ENCODE peak calls at places on chromosomes 1 and 21, in four cellular contexts. Q, J, O and B are unnamed samples.

GRCh38 chr21:42061866-42062542 is 9.1 kb upstream of the UMODL1 start:
- DNase-seq in O (no peak), Q (no peak), J (no peak), B (no peak)

GRCh38 chr1:66271216-66271903 is 262.6 kb upstream of the SGIP1 start:
- DNase-seq in J (peak), Q (peak), O (peak), B (peak)

GRCh38 chr21:44375686-44376320 is 22.4 kb downstream of the TRPM2 start:
- DNase-seq in Q (no peak), O (no peak), J (no peak), B (no peak)

GRCh38 chr1:154819628-154820590 is 50.2 kb downstream of the KCNN3 start:
- DNase-seq in J (peak), O (peak), Q (no peak), B (no peak)

GRCh38 chr1:20578721-20579380 is 10.0 kb upstream of the CDA start:
- DNase-seq in J (peak), O (no peak), Q (no peak), B (peak)

GRCh38 chr1:153827168-153827964 is 52.2 kb downstream of the SLC27A3 start:
- DNase-seq in O (no peak), J (no peak), Q (no peak), B (no peak)

GRCh38 chr1:24929876-24930702 is at the start of gene RUNX3:
- DNase-seq in O (peak), Q (no peak), J (peak), B (peak)

GRCh38 chr1:243658596-243659105 is 191.4 kb downstream of the AKT3 start:
- DNase-seq in O (no peak), Q (no peak), J (no peak), B (no peak)

GRCh38 chr1:33143698-33144097 is 38.1 kb downstream of the TRIM62 start:
- DNase-seq in J (peak), O (no peak), Q (peak), B (peak)

GRCh38 chr21:17386498-17386897 is 126.3 kb upstream of the CXADR start:
- DNase-seq in O (no peak), J (no peak), Q (no peak), B (no peak)

GRCh38 chr1:8040586-8040985 is 14.5 kb upstream of the ERRFI1 start:
- DNase-seq in J (peak), O (peak), Q (peak), B (peak)

GRCh38 chr1:93992954-93993353 is 83.7 kb upstream of the GCLM start:
- DNase-seq in J (no peak), O (no peak), Q (no peak), B (no peak)

GRCh38 chr1:161017756-161018630 is 3.0 kb downstream of the F11R start:
- DNase-seq in J (no peak), Q (no peak), O (no peak), B (no peak)

GRCh38 chr21:30349572-30349971 is 1.2 kb upstream of the KRTAP23-1 start:
- DNase-seq in O (no peak), J (no peak), Q (no peak), B (no peak)

GRCh38 chr21:45448810-45449657 is 44.1 kb downstream of the COL18A1 start:
- DNase-seq in J (no peak), O (no peak), Q (no peak), B (no peak)

GRCh38 chr1:27135920-27136551 is 18.9 kb downstream of the SLC9A1 start:
- DNase-seq in J (peak), O (no peak), Q (peak), B (no peak)

GRCh38 chr1:167121375-167122120 is 27.7 kb downstream of the STYXL2 start:
- DNase-seq in J (peak), O (peak), Q (peak), B (peak)

GRCh38 chr1:23216771-23217420 is 406 bp downstream of the HTR1D start:
- DNase-seq in Q (no peak), J (no peak), O (no peak), B (no peak)

GRCh38 chr1:32696041-32696440 is 6.5 kb downstream of the SYNC start:
- DNase-seq in Q (no peak), O (no peak), J (no peak), B (no peak)

GRCh38 chr1:25615172-25615541 is 1.4 kb upstream of the MAN1C1 start:
- DNase-seq in J (no peak), O (no peak), Q (no peak), B (peak)

GRCh38 chr21:21612446-21612845 is 614.2 kb downstream of the NCAM2 start:
- DNase-seq in O (no peak), Q (peak), J (peak), B (peak)

GRCh38 chr1:40657046-40657445 is 8.4 kb downstream of the RIMS3 start:
- DNase-seq in O (no peak), J (no peak), Q (no peak), B (no peak)

GRCh38 chr1:221575605-221576004 is 166.3 kb downstream of the DUSP10 start:
- DNase-seq in Q (peak), J (peak), O (no peak), B (no peak)

GRCh38 chr1:88701275-88701674 is 17.2 kb downstream of the PKN2 start:
- DNase-seq in J (no peak), O (no peak), Q (no peak), B (no peak)

GRCh38 chr1:152110860-152111514 is 4.3 kb downstream of the TCHH start:
- DNase-seq in Q (peak), O (peak), J (peak), B (peak)

GRCh38 chr1:91557039-91557690 is 56.5 kb downstream of the CDC7 start:
- DNase-seq in O (no peak), J (no peak), Q (peak), B (no peak)

GRCh38 chr1:201208236-201208635 is 17.6 kb downstream of the IGFN1 start:
- DNase-seq in J (no peak), Q (no peak), O (no peak), B (no peak)

GRCh38 chr1:61591316-61591715 is 133.6 kb downstream of the TM2D1 start:
- DNase-seq in O (no peak), J (no peak), Q (peak), B (peak)

GRCh38 chr1:78333426-78334012 is 157.3 kb upstream of the PTGFR start:
- DNase-seq in O (no peak), J (peak), Q (peak), B (peak)

GRCh38 chr1:12617511-12617900 is 504 bp downstream of the DHRS3 start:
- DNase-seq in O (no peak), Q (no peak), J (no peak), B (no peak)

GRCh38 chr1:43994794-43995790 is 3.7 kb downstream of the CCDC24 start:
- DNase-seq in J (peak), O (peak), Q (no peak), B (no peak)

GRCh38 chr1:206699626-206700025 is 14.9 kb downstream of the MAPKAPK2 start:
- DNase-seq in O (no peak), Q (no peak), J (no peak), B (peak)

GRCh38 chr1:10539411-10540043 is 64.8 kb downstream of the PEX14 start:
- DNase-seq in O (no peak), J (no peak), Q (peak), B (no peak)

GRCh38 chr21:41478319-41479177 is 29.4 kb downstream of the TMPRSS2 start:
- DNase-seq in J (no peak), O (no peak), Q (no peak), B (no peak)

GRCh38 chr1:69305621-69306020 is 262.1 kb upstream of the LRRC7 start:
- DNase-seq in Q (no peak), J (no peak), O (no peak), B (no peak)

GRCh38 chr21:34530264-34530663 is 18.3 kb upstream of the KCNE1 start:
- DNase-seq in J (peak), Q (peak), O (no peak), B (peak)

GRCh38 chr21:44455524-44456206 is 355 bp downstream of the LRRC3 start:
- DNase-seq in Q (peak), O (peak), J (peak), B (peak)

GRCh38 chr1:20480261-20481157 is 5.5 kb downstream of the CAMK2N1 start:
- DNase-seq in Q (no peak), J (no peak), O (peak), B (no peak)

GRCh38 chr1:227315500-227316346 is 2.6 kb downstream of the CDC42BPA start:
- DNase-seq in J (peak), Q (peak), O (peak), B (peak)